ENCODE peak calls at places on chromosomes 2 and 18, in four cellular contexts. One of them, this sample, is unnamed.
A peak's percentile ranks its signal among the peaks of the same experiment; 100 is the strongest.

GRCh38 chr2:220533485-220533884 is 906.1 kb downstream of the SLC4A3 start:
- ATAC-seq in pancreas: no peak
- ATAC-seq in body of pancreas: no peak
- ATAC-seq in gastrocnemius medialis: no peak
- ATAC-seq in this sample: no peak

GRCh38 chr2:12433641-12433990 is 283.1 kb upstream of the TRIB2 start:
- ATAC-seq in pancreas: peak; percentile 68
- ATAC-seq in body of pancreas: peak; percentile 42
- ATAC-seq in gastrocnemius medialis: no peak
- ATAC-seq in this sample: no peak

GRCh38 chr2:232537499-232537898 is 2.0 kb upstream of the CHRNG start:
- ATAC-seq in pancreas: peak; percentile 87
- ATAC-seq in body of pancreas: peak; percentile 84
- ATAC-seq in gastrocnemius medialis: peak; percentile 66
- ATAC-seq in this sample: no peak

GRCh38 chr18:68991281-68991680 is 193.4 kb downstream of the CCDC102B start:
- ATAC-seq in pancreas: no peak
- ATAC-seq in body of pancreas: no peak
- ATAC-seq in gastrocnemius medialis: no peak
- ATAC-seq in this sample: no peak

GRCh38 chr18:811192-812122 is 585 bp downstream of the YES1 start:
- ATAC-seq in pancreas: peak; percentile 65
- ATAC-seq in body of pancreas: peak; percentile 57
- ATAC-seq in gastrocnemius medialis: peak; percentile 46
- ATAC-seq in this sample: peak; percentile 52

GRCh38 chr2:2743164-2743571 is 412.1 kb upstream of the MYT1L start:
- ATAC-seq in pancreas: peak; percentile 83
- ATAC-seq in body of pancreas: peak; percentile 58
- ATAC-seq in gastrocnemius medialis: peak; percentile 89
- ATAC-seq in this sample: peak; percentile 86

GRCh38 chr2:64586883-64587481 is 62.9 kb downstream of the AFTPH start:
- ATAC-seq in pancreas: peak; percentile 84
- ATAC-seq in body of pancreas: no peak
- ATAC-seq in gastrocnemius medialis: peak; percentile 82
- ATAC-seq in this sample: peak; percentile 51

GRCh38 chr18:23484783-23485182 is 18.5 kb upstream of the RMC1 start:
- ATAC-seq in pancreas: no peak
- ATAC-seq in body of pancreas: no peak
- ATAC-seq in gastrocnemius medialis: no peak
- ATAC-seq in this sample: no peak

GRCh38 chr2:65778126-65778525 is 345.7 kb upstream of the SPRED2 start:
- ATAC-seq in pancreas: no peak
- ATAC-seq in body of pancreas: no peak
- ATAC-seq in gastrocnemius medialis: no peak
- ATAC-seq in this sample: no peak

GRCh38 chr2:45872211-45872610 is 220.7 kb downstream of the PRKCE start:
- ATAC-seq in pancreas: no peak
- ATAC-seq in body of pancreas: no peak
- ATAC-seq in gastrocnemius medialis: no peak
- ATAC-seq in this sample: no peak

GRCh38 chr2:104444392-104444791 is 409.5 kb upstream of the POU3F3 start:
- ATAC-seq in pancreas: no peak
- ATAC-seq in body of pancreas: no peak
- ATAC-seq in gastrocnemius medialis: no peak
- ATAC-seq in this sample: no peak

GRCh38 chr2:104452558-104452957 is 401.4 kb upstream of the POU3F3 start:
- ATAC-seq in pancreas: no peak
- ATAC-seq in body of pancreas: no peak
- ATAC-seq in gastrocnemius medialis: no peak
- ATAC-seq in this sample: no peak

GRCh38 chr2:104447831-104448434 is 406.0 kb upstream of the POU3F3 start:
- ATAC-seq in pancreas: no peak
- ATAC-seq in body of pancreas: no peak
- ATAC-seq in gastrocnemius medialis: no peak
- ATAC-seq in this sample: no peak

GRCh38 chr2:104444840-104445239 is 409.1 kb upstream of the POU3F3 start:
- ATAC-seq in pancreas: no peak
- ATAC-seq in body of pancreas: no peak
- ATAC-seq in gastrocnemius medialis: no peak
- ATAC-seq in this sample: no peak

DNA sequence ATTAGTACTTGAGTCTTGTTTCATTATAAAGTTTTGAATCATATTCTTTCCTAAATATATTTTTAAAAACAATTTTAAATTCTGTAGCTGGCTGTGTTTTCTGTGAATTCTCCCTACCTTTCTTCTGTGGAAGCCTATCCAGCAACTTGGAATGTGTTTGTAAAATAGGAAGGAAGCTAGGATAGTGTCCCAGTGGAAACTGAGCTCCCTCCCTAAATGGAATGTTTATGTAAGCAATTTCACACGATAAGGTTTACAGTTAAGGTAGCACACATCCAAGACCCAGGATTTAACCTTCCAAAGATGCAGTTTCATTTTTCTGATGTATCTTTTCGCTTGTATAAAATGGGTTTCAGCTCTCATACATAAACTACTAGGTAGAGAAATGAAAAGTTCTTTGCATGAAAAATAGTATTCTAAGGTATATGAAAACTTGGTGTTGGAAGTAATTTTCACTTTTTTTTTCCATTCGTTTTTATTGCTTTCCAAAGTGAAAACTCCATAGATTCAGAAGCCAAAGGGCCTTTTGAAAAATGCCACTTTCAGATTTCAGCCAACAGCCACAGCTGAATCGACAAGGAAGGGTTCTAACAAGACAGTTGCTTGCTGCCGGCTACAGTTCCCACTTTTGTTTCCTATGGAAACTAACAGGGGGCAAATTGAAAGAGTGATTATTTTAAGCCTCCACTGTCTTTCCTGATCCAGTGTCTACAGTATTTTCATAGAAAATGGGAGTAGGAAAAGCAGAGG is 405.1 kb upstream of the POU3F3 start:
- ATAC-seq in pancreas: no peak
- ATAC-seq in body of pancreas: no peak
- ATAC-seq in gastrocnemius medialis: no peak
- ATAC-seq in this sample: no peak
- H3K27me3 ChIP-seq in pancreas: no peaks in the 10 kb centered on the region
- H3K27me3 ChIP-seq in body of pancreas: no peaks in the 10 kb centered on the region
- H3K27me3 ChIP-seq in gastrocnemius medialis: no peaks in the 10 kb centered on the region
- H3K27me3 ChIP-seq in this sample: no peaks in the 10 kb centered on the region

DNA sequence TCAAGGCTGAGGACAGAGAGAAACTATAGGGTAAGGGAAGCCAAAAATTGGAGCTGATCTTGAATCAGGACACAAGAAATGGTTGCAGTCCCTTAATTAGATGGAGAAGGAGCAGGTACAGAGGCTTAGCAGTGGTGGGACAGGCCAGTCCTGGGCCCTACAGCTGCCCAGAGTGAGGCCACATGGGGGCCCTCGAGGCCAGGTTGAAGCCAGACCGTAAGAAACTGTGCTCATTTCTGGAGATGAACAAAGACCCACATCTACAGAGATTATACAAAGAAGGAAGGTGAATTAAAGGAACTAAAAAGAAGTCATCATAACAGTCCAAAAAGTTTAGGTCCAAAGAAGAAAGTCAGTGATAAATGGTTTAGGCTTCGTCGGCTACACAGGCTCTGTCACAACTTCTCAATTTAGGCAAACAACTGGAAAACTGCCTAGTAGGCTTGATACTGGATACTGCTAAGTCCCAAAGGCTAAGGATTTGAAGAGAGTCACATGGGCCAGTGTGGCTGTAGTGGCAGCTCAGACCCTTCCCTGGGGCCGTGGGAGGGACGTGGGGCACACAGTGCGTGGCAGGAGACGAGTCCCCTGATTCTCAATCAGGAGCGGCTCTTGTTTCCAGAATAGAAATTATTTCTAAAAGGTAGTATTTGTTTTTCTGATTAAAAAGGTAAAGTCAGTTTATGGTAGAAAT is 50.4 kb upstream of the CNGA3 start:
- ATAC-seq in pancreas: peak; percentile 49
- ATAC-seq in body of pancreas: no peak
- ATAC-seq in gastrocnemius medialis: no peak
- ATAC-seq in this sample: no peak
- H3K27me3 ChIP-seq in pancreas: no peaks in the 10 kb centered on the region
- H3K27me3 ChIP-seq in body of pancreas: no peaks in the 10 kb centered on the region
- H3K27me3 ChIP-seq in gastrocnemius medialis: no peaks in the 10 kb centered on the region
- H3K27me3 ChIP-seq in this sample: no peaks in the 10 kb centered on the region

DNA sequence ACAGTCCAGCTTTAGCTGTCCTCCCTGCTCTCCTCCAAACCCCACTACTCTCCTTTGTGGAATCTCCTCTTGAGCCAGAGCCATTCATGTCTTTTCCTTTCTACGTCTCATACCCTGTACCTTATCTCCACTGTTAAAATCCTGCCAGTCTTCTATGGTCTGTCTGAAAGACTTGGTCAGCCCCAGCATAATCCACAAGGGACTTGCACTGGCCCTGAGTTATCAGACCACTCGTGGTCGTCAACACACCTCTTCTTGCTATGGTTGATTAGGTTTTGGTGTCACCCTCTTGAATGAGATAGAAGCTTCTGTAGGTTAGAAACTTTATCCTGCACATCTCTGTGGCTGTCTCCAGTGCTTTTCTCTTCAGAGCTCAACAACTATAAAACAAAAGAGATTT is 56.8 kb downstream of the MYO1B start:
- ATAC-seq in pancreas: no peak
- ATAC-seq in body of pancreas: no peak
- ATAC-seq in gastrocnemius medialis: no peak
- ATAC-seq in this sample: no peak
- H3K27me3 ChIP-seq in pancreas: no peaks in the 10 kb centered on the region
- H3K27me3 ChIP-seq in body of pancreas: no peaks in the 10 kb centered on the region
- H3K27me3 ChIP-seq in gastrocnemius medialis: no peaks in the 10 kb centered on the region
- H3K27me3 ChIP-seq in this sample: no peaks in the 10 kb centered on the region

GRCh38 chr2:75199428-75200011 is at the start of gene TACR1:
- ATAC-seq in pancreas: peak; percentile 82
- ATAC-seq in body of pancreas: peak; percentile 70
- ATAC-seq in gastrocnemius medialis: peak; percentile 33
- ATAC-seq in this sample: peak; percentile 60
- H3K27me3 ChIP-seq in pancreas: peaks cover under 1% of the 10 kb centered on the region
- H3K27me3 ChIP-seq in body of pancreas: no peaks in the 10 kb centered on the region
- H3K27me3 ChIP-seq in gastrocnemius medialis: peaks cover 44% of the 10 kb centered on the region
- H3K27me3 ChIP-seq in this sample: peaks cover 76% of the 10 kb centered on the region

GRCh38 chr2:23385748-23386421 is 906 bp downstream of the KLHL29 start:
- ATAC-seq in pancreas: peak; percentile 24
- ATAC-seq in body of pancreas: peak; percentile 14
- ATAC-seq in gastrocnemius medialis: peak; percentile 15
- ATAC-seq in this sample: peak; percentile 22

GRCh38 chr2:23387849-23388248 is 2.9 kb downstream of the KLHL29 start:
- ATAC-seq in pancreas: no peak
- ATAC-seq in body of pancreas: no peak
- ATAC-seq in gastrocnemius medialis: no peak
- ATAC-seq in this sample: no peak

GRCh38 chr2:23387221-23387550 is 2.2 kb downstream of the KLHL29 start:
- ATAC-seq in pancreas: no peak
- ATAC-seq in body of pancreas: no peak
- ATAC-seq in gastrocnemius medialis: no peak
- ATAC-seq in this sample: no peak

GRCh38 chr2:23385351-23385747 is 370 bp downstream of the KLHL29 start:
- ATAC-seq in pancreas: peak; percentile 4
- ATAC-seq in body of pancreas: peak; percentile 20
- ATAC-seq in gastrocnemius medialis: peak; percentile 53
- ATAC-seq in this sample: peak; percentile 61

GRCh38 chr2:23386422-23387220 is 1.6 kb downstream of the KLHL29 start:
- ATAC-seq in pancreas: peak; percentile 45
- ATAC-seq in body of pancreas: no peak
- ATAC-seq in gastrocnemius medialis: no peak
- ATAC-seq in this sample: peak; percentile 8
- H3K27me3 ChIP-seq in pancreas: no peaks in the 10 kb centered on the region
- H3K27me3 ChIP-seq in body of pancreas: no peaks in the 10 kb centered on the region
- H3K27me3 ChIP-seq in gastrocnemius medialis: peaks cover 29% of the 10 kb centered on the region
- H3K27me3 ChIP-seq in this sample: no peaks in the 10 kb centered on the region

GRCh38 chr18:79583426-79583825 is 96.2 kb upstream of the CTDP1 start:
- ATAC-seq in pancreas: no peak
- ATAC-seq in body of pancreas: no peak
- ATAC-seq in gastrocnemius medialis: no peak
- ATAC-seq in this sample: no peak

GRCh38 chr18:79582978-79583377 is 96.6 kb upstream of the CTDP1 start:
- ATAC-seq in pancreas: no peak
- ATAC-seq in body of pancreas: no peak
- ATAC-seq in gastrocnemius medialis: no peak
- ATAC-seq in this sample: no peak

GRCh38 chr18:79585395-79586370 is 93.9 kb upstream of the CTDP1 start:
- ATAC-seq in pancreas: no peak
- ATAC-seq in body of pancreas: no peak
- ATAC-seq in gastrocnemius medialis: no peak
- ATAC-seq in this sample: no peak

GRCh38 chr18:79583984-79584401 is 95.6 kb upstream of the CTDP1 start:
- ATAC-seq in pancreas: no peak
- ATAC-seq in body of pancreas: no peak
- ATAC-seq in gastrocnemius medialis: no peak
- ATAC-seq in this sample: no peak

DNA sequence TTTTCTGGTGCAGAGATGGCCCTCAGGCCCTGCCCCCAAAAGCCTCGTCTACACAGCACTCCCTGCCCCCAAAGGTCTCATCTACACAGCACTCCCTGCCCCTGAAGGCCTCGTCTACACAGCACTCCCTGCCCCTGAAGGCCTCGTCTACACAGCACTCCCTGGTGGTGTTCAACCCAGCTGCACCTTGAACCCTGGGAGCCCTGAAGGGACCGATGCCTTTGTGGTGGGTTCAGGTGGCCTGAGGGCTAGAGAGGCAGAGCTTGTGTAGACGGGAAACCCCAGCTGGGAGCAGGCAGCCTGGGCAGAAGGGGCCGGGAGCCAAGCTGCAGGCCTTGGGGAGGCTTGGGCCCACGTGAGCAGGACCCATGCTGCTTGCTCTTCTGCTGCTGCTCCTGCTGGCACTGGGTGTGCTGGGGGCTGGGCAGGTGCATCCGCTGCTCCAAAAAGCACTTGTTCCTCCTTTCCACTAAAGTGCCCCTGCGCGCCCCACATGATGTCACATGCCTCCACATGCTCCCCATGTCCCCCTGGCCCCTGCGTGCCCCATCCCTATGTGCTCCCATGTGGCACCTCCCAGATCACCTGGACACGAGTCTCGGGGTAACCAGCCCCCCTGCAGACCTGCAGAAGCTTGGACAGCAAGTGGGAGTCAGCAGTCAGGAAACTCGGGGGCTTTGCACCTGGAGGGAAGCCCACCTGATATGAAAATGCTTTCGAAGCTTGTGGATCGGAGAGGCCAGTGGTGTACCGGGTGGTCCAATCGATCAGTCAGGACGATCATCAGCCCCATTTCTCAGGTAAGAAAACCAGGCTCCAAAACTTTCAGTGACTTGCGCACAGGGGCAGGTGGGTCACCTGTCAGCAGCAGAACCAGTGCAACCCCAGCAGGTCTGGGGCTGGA is 94.9 kb upstream of the CTDP1 start:
- ATAC-seq in pancreas: no peak
- ATAC-seq in body of pancreas: no peak
- ATAC-seq in gastrocnemius medialis: no peak
- ATAC-seq in this sample: no peak
- H3K27me3 ChIP-seq in pancreas: no peaks in the 10 kb centered on the region
- H3K27me3 ChIP-seq in body of pancreas: no peaks in the 10 kb centered on the region
- H3K27me3 ChIP-seq in gastrocnemius medialis: no peaks in the 10 kb centered on the region
- H3K27me3 ChIP-seq in this sample: no peaks in the 10 kb centered on the region

This sample was measured in gastroesophageal sphincter.